ENCODE peak calls at places on chromosomes 11 and 22, in eight cellular contexts. O is neural progenitor cell, W is colonic mucosa, Q is lower leg skin, D is A549, V is IMR-90, T is right atrium auricular region, R is adrenal gland. P is an unnamed sample.

GRCh38 chr11:115122274-115122673 is 381.9 kb downstream of the CADM1 start:
- DNase-seq in D (no peak), Q (no peak), O (no peak), T (no peak), V (no peak), W (no peak), R (no peak), P (no peak)

GRCh38 chr22:29144786-29145160 is 60.9 kb upstream of the EMID1 start:
- DNase-seq in O (no peak), R (no peak), Q (no peak), W (no peak), D (no peak), T (no peak), V (no peak), P (no peak)

GRCh38 chr11:134503104-134503503 is 91.1 kb upstream of the B3GAT1 start:
- DNase-seq in D (no peak), O (peak; percentile 54), T (no peak), W (no peak), R (no peak), Q (no peak), V (no peak), P (no peak)

GRCh38 chr11:6156628-6157367 is 13.3 kb downstream of the OR52B2 start:
- DNase-seq in T (no peak), W (no peak), D (no peak), Q (no peak), O (no peak), R (no peak), V (no peak), P (no peak)

GRCh38 chr11:44349328-44349727 is 39.4 kb upstream of the ALX4 start:
- DNase-seq in V (no peak), T (no peak), W (no peak), O (no peak), R (no peak), Q (no peak), D (no peak), P (no peak)

GRCh38 chr11:130209944-130210854 is 50.6 kb downstream of the ST14 start:
- DNase-seq in R (peak; percentile 9), V (no peak), W (peak; percentile 17), Q (peak; percentile 11), T (peak; percentile 54), D (no peak), O (no peak), P (no peak)

GRCh38 chr11:16280256-16280682 is 76.1 kb downstream of the SOX6 start:
- DNase-seq in O (no peak), W (peak; percentile 93), V (no peak), D (peak; percentile 30), R (no peak), Q (peak; percentile 63), T (no peak), P (no peak)

GRCh38 chr22:17917490-17917983 is 106.8 kb downstream of the MICAL3 start:
- DNase-seq in R (no peak), D (no peak), T (no peak), Q (no peak), O (no peak), V (no peak), W (peak; percentile 89), P (no peak)

GRCh38 chr11:68353118-68353517 is 40.7 kb downstream of the LRP5 start:
- DNase-seq in Q (no peak), O (no peak), R (no peak), D (peak; percentile 35), V (no peak), W (no peak), T (no peak), P (no peak)

GRCh38 chr11:119864836-119865235 is 135.8 kb upstream of the NECTIN1 start:
- DNase-seq in T (no peak), R (no peak), D (no peak), V (no peak), Q (no peak), W (no peak), O (no peak), P (no peak)

GRCh38 chr11:104858882-104859735 is 39.2 kb downstream of the CASP12 start:
- DNase-seq in Q (no peak), T (no peak), R (no peak), D (no peak), W (no peak), O (no peak), V (no peak), P (peak; percentile 20)

GRCh38 chr11:66467034-66467659 is 442 bp downstream of the PELI3 start:
- DNase-seq in T (no peak), O (peak; percentile 74), D (peak; percentile 30), R (no peak), V (peak; percentile 15), Q (no peak), W (peak; percentile 30), P (no peak)

GRCh38 chr11:85947431-85948272 is 92.5 kb downstream of the CCDC83 start:
- DNase-seq in T (no peak), O (no peak), D (peak; percentile 46), W (no peak), V (peak; percentile 93), R (peak; percentile 70), Q (peak; percentile 56), P (peak; percentile 53)

GRCh38 chr22:19124377-19124776 is 2.2 kb upstream of the DGCR2 start:
- DNase-seq in V (no peak), W (no peak), T (no peak), Q (no peak), R (no peak), O (no peak), D (no peak), P (no peak)

GRCh38 chr11:11987503-11988022 is 20.9 kb downstream of the DKK3 start:
- DNase-seq in O (no peak), Q (no peak), R (peak; percentile 7), V (peak; percentile 78), D (peak; percentile 66), W (no peak), T (no peak), P (peak; percentile 56)

GRCh38 chr11:1942541-1943260 is 4.4 kb upstream of the MRPL23 start:
- DNase-seq in T (no peak), R (peak; percentile 9), Q (no peak), D (no peak), O (no peak), V (no peak), W (no peak), P (no peak)

GRCh38 chr11:87740968-87741367 is 434.3 kb downstream of the RAB38 start:
- DNase-seq in Q (no peak), D (no peak), W (peak; percentile 36), O (no peak), R (no peak), T (no peak), V (no peak), P (no peak)

GRCh38 chr11:87740513-87740912 is 434.7 kb downstream of the RAB38 start:
- DNase-seq in W (no peak), R (no peak), O (no peak), Q (no peak), T (no peak), V (no peak), D (no peak), P (no peak)

GRCh38 chr11:87739766-87740165 is 435.5 kb downstream of the RAB38 start:
- DNase-seq in R (no peak), T (no peak), O (no peak), V (peak; percentile 1), Q (no peak), D (no peak), W (no peak), P (no peak)

GRCh38 chr11:87743002-87743401 is 432.2 kb downstream of the RAB38 start:
- DNase-seq in O (peak; percentile 47), D (no peak), V (no peak), Q (no peak), R (no peak), W (no peak), T (no peak), P (no peak)
- TF ChIP-seq CTCF in O (peak; percentile 63), D (no peak), V (no peak), Q (no peak), R (no peak), W (no peak), T (no peak), P (peak; percentile 34)

GRCh38 chr11:73340164-73340563 is 32.1 kb downstream of the ARHGEF17 start:
- DNase-seq in W (no peak), V (no peak), T (no peak), R (no peak), O (no peak), D (no peak), Q (no peak), P (no peak)

GRCh38 chr11:73342633-73343032 is 33.6 kb upstream of the RELT start:
- DNase-seq in V (no peak), Q (no peak), W (no peak), T (no peak), R (no peak), O (peak; percentile 86), D (no peak), P (no peak)

GRCh38 chr11:73344191-73344607 is 32.0 kb upstream of the RELT start:
- DNase-seq in Q (no peak), T (no peak), R (no peak), V (no peak), D (no peak), W (no peak), O (no peak), P (no peak)

GRCh38 chr11:73345481-73346147 is 30.6 kb upstream of the RELT start:
- DNase-seq in T (no peak), Q (no peak), V (no peak), W (no peak), D (no peak), R (no peak), O (no peak), P (no peak)

DNA sequence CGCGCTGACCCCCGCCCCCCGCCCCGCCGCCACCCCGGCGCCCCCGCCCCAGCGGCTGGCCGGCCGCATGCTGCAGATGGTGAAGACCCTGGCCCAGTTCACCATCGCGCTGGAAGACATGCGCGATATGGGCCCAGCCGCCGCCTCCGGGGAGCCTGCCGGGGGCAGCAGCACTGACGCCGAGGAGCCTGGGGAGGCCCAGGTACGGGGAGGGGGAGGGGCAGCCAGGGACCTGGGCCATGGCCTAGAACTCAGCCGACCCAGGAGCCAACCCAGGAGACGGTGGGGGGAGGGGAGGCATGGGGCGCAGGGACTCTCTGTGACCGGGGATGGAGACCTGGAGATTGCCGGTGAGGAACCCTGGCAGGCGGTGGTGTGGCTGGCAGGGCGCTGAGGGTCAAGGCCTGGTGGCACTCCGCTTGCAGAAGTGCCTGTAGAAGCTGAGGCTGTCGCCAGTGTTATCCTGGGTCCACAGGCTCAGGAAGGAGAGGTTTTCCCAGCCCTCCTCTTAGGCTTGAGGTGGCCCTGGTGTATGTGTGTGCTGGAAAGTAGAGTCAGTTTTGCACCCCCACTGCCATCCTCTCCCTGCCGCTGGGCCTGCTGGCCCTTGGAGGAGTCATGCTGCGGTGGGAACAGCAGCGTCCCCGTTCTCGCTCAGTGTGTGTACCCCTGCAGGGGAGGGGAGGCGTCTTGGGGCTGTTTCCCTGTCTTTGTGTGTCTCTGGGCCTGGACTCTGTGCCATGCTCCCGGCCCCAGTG is 32.9 kb upstream of the RELT start:
- DNase-seq in R (no peak), D (no peak), O (no peak), Q (no peak), T (no peak), V (no peak), W (no peak), P (no peak)
- H3K4me3 ChIP-seq in R (no peak overlapping the region), D (no peak overlapping the region), O (peak overlapping the region; percentile 55), Q (no peak overlapping the region), T (peak overlapping the region; percentile 45), V (no peak overlapping the region), W (no peak overlapping the region), P (no peak overlapping the region)

GRCh38 chr11:65100674-65101350 is 4.8 kb downstream of the VPS51 start:
- DNase-seq in W (no peak), T (no peak), D (no peak), V (no peak), O (no peak), Q (no peak), R (no peak), P (no peak)
- TF ChIP-seq CTCF in W (no peak), T (no peak), D (no peak), V (no peak), O (no peak), Q (no peak), R (peak; percentile 18), P (no peak)

GRCh38 chr11:128716661-128717210 is 22.9 kb downstream of the FLI1 start:
- DNase-seq in V (peak; percentile 62), R (no peak), O (peak; percentile 27), W (no peak), T (no peak), D (no peak), Q (no peak), P (no peak)
- H3K4me3 ChIP-seq in V (no peak overlapping the region), R (no peak overlapping the region), O (no peak overlapping the region), W (no peak overlapping the region), T (no peak overlapping the region), D (no peak overlapping the region), Q (no peak overlapping the region), P (no peak overlapping the region)

P was measured in HFF-Myc.